ENCODE peak calls at places on chromosomes 7 and 10, in ten cellular contexts. One of them, this sample, is unnamed.

GRCh38 chr10:87594181-87594580 is 65.5 kb upstream of the PAPSS2 start:
- DNase-seq in kidney: no peak
- DNase-seq in A673: no peak
- DNase-seq in body of pancreas: no peak
- DNase-seq in PC-3: peak; percentile 37
- DNase-seq in MCF 10A: no peak
- DNase-seq in CD8-positive, alpha-beta T cell: no peak
- DNase-seq in endothelial cell: no peak
- DNase-seq in AG09309: no peak
- DNase-seq in OCI-LY7: no peak
- DNase-seq in this sample: no peak

GRCh38 chr10:80530251-80530650 is 7.5 kb upstream of the SH2D4B start:
- DNase-seq in OCI-LY7: peak; percentile 15
- DNase-seq in body of pancreas: no peak
- DNase-seq in MCF 10A: peak; percentile 72
- DNase-seq in AG09309: no peak
- DNase-seq in kidney: no peak
- DNase-seq in endothelial cell: no peak
- DNase-seq in PC-3: no peak
- DNase-seq in A673: peak; percentile 32
- DNase-seq in CD8-positive, alpha-beta T cell: peak; percentile 61
- DNase-seq in this sample: peak; percentile 49

GRCh38 chr7:27842094-27842493 is 102.1 kb downstream of the TAX1BP1 start:
- DNase-seq in A673: peak; percentile 50
- DNase-seq in PC-3: no peak
- DNase-seq in endothelial cell: no peak
- DNase-seq in kidney: no peak
- DNase-seq in OCI-LY7: no peak
- DNase-seq in MCF 10A: no peak
- DNase-seq in body of pancreas: no peak
- DNase-seq in AG09309: no peak
- DNase-seq in CD8-positive, alpha-beta T cell: no peak
- DNase-seq in this sample: no peak

GRCh38 chr10:133442967-133443924 is 10.5 kb upstream of the SCART1 start:
- DNase-seq in endothelial cell: no peak
- DNase-seq in kidney: no peak
- DNase-seq in CD8-positive, alpha-beta T cell: no peak
- DNase-seq in body of pancreas: no peak
- DNase-seq in A673: no peak
- DNase-seq in AG09309: no peak
- DNase-seq in OCI-LY7: no peak
- DNase-seq in MCF 10A: no peak
- DNase-seq in PC-3: no peak
- DNase-seq in this sample: no peak

GRCh38 chr7:91314591-91315323 is 50.5 kb downstream of the FZD1 start:
- DNase-seq in PC-3: peak; percentile 71
- DNase-seq in body of pancreas: no peak
- DNase-seq in endothelial cell: no peak
- DNase-seq in AG09309: no peak
- DNase-seq in CD8-positive, alpha-beta T cell: no peak
- DNase-seq in OCI-LY7: no peak
- DNase-seq in MCF 10A: no peak
- DNase-seq in kidney: no peak
- DNase-seq in A673: no peak
- DNase-seq in this sample: no peak

GRCh38 chr10:86706977-86707376 is 38.7 kb downstream of the LDB3 start:
- DNase-seq in OCI-LY7: no peak
- DNase-seq in body of pancreas: no peak
- DNase-seq in MCF 10A: no peak
- DNase-seq in PC-3: no peak
- DNase-seq in endothelial cell: no peak
- DNase-seq in CD8-positive, alpha-beta T cell: no peak
- DNase-seq in A673: no peak
- DNase-seq in AG09309: no peak
- DNase-seq in kidney: no peak
- DNase-seq in this sample: no peak

GRCh38 chr7:4066206-4066605 is 615.9 kb upstream of the FOXK1 start:
- DNase-seq in AG09309: no peak
- DNase-seq in MCF 10A: no peak
- DNase-seq in body of pancreas: no peak
- DNase-seq in PC-3: no peak
- DNase-seq in CD8-positive, alpha-beta T cell: no peak
- DNase-seq in OCI-LY7: no peak
- DNase-seq in endothelial cell: no peak
- DNase-seq in kidney: no peak
- DNase-seq in A673: no peak
- DNase-seq in this sample: no peak

GRCh38 chr7:521221-522070 is 1.8 kb upstream of the PDGFA start:
- DNase-seq in OCI-LY7: no peak
- DNase-seq in endothelial cell: peak; percentile 36
- DNase-seq in body of pancreas: peak; percentile 73
- DNase-seq in CD8-positive, alpha-beta T cell: no peak
- DNase-seq in MCF 10A: no peak
- DNase-seq in PC-3: peak; percentile 50
- DNase-seq in kidney: peak; percentile 89
- DNase-seq in A673: peak; percentile 55
- DNase-seq in AG09309: no peak
- DNase-seq in this sample: peak; percentile 54

GRCh38 chr10:1659221-1659791 is 78.0 kb downstream of the ADARB2 start:
- DNase-seq in endothelial cell: no peak
- DNase-seq in A673: no peak
- DNase-seq in kidney: no peak
- DNase-seq in body of pancreas: no peak
- DNase-seq in PC-3: no peak
- DNase-seq in CD8-positive, alpha-beta T cell: no peak
- DNase-seq in MCF 10A: no peak
- DNase-seq in AG09309: no peak
- DNase-seq in OCI-LY7: no peak
- DNase-seq in this sample: no peak

GRCh38 chr10:12981570-12981969 is 19.9 kb downstream of the CCDC3 start:
- DNase-seq in PC-3: peak; percentile 78
- DNase-seq in CD8-positive, alpha-beta T cell: no peak
- DNase-seq in AG09309: no peak
- DNase-seq in OCI-LY7: no peak
- DNase-seq in MCF 10A: peak; percentile 26
- DNase-seq in body of pancreas: no peak
- DNase-seq in endothelial cell: no peak
- DNase-seq in A673: no peak
- DNase-seq in kidney: no peak
- DNase-seq in this sample: no peak

GRCh38 chr7:150380463-150380862 is 1.3 kb downstream of the ZNF775 start:
- DNase-seq in MCF 10A: no peak
- DNase-seq in A673: no peak
- DNase-seq in body of pancreas: no peak
- DNase-seq in kidney: no peak
- DNase-seq in AG09309: no peak
- DNase-seq in OCI-LY7: no peak
- DNase-seq in endothelial cell: no peak
- DNase-seq in PC-3: no peak
- DNase-seq in CD8-positive, alpha-beta T cell: no peak
- DNase-seq in this sample: no peak
- TF ChIP-seq CTCF in MCF 10A: no peak
- TF ChIP-seq CTCF in A673: no peak
- TF ChIP-seq CTCF in body of pancreas: no peak
- TF ChIP-seq CTCF in kidney: no peak
- TF ChIP-seq CTCF in AG09309: no peak
- TF ChIP-seq CTCF in OCI-LY7: no peak
- TF ChIP-seq CTCF in endothelial cell: no peak
- TF ChIP-seq CTCF in PC-3: no peak
- TF ChIP-seq CTCF in CD8-positive, alpha-beta T cell: no peak
- TF ChIP-seq CTCF in this sample: no peak

GRCh38 chr10:127524869-127525268 is 24.2 kb upstream of the NPS start:
- DNase-seq in kidney: no peak
- DNase-seq in OCI-LY7: no peak
- DNase-seq in AG09309: no peak
- DNase-seq in MCF 10A: peak; percentile 53
- DNase-seq in endothelial cell: no peak
- DNase-seq in CD8-positive, alpha-beta T cell: no peak
- DNase-seq in A673: peak; percentile 96
- DNase-seq in PC-3: peak; percentile 48
- DNase-seq in body of pancreas: no peak
- DNase-seq in this sample: no peak

GRCh38 chr10:127527320-127527719 is 21.8 kb upstream of the NPS start:
- DNase-seq in AG09309: no peak
- DNase-seq in OCI-LY7: no peak
- DNase-seq in endothelial cell: no peak
- DNase-seq in A673: peak; percentile 72
- DNase-seq in CD8-positive, alpha-beta T cell: no peak
- DNase-seq in PC-3: no peak
- DNase-seq in body of pancreas: no peak
- DNase-seq in MCF 10A: no peak
- DNase-seq in kidney: no peak
- DNase-seq in this sample: no peak

GRCh38 chr10:127522298-127522697 is 26.8 kb upstream of the NPS start:
- DNase-seq in A673: no peak
- DNase-seq in MCF 10A: no peak
- DNase-seq in OCI-LY7: no peak
- DNase-seq in AG09309: no peak
- DNase-seq in kidney: no peak
- DNase-seq in endothelial cell: no peak
- DNase-seq in PC-3: no peak
- DNase-seq in CD8-positive, alpha-beta T cell: no peak
- DNase-seq in body of pancreas: no peak
- DNase-seq in this sample: no peak

GRCh38 chr10:127525686-127526085 is 23.4 kb upstream of the NPS start:
- DNase-seq in A673: peak; percentile 51
- DNase-seq in endothelial cell: no peak
- DNase-seq in AG09309: no peak
- DNase-seq in kidney: no peak
- DNase-seq in CD8-positive, alpha-beta T cell: no peak
- DNase-seq in MCF 10A: no peak
- DNase-seq in body of pancreas: no peak
- DNase-seq in PC-3: no peak
- DNase-seq in OCI-LY7: no peak
- DNase-seq in this sample: no peak

DNA sequence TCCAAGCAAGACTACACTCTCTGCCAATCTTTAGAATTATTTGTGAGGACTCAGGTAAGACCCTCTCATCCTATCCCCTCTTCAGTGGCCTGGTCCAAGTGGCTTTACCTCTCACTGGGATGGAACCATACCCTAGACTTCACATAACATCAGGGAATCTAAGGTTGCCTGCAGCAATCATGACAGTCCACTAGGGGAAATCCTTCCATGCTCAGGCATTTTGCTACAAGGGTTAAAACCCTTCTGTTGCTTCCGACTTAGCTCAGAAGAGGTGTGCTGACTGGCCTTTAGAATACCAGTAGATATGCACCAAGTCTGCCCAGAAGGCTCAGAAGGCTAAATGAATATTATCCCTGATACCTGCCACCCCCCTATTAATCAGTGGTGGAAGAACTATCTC is 24.9 kb upstream of the NPS start:
- DNase-seq in endothelial cell: no peak
- DNase-seq in kidney: no peak
- DNase-seq in AG09309: no peak
- DNase-seq in OCI-LY7: no peak
- DNase-seq in PC-3: no peak
- DNase-seq in MCF 10A: no peak
- DNase-seq in A673: peak; percentile 65
- DNase-seq in CD8-positive, alpha-beta T cell: no peak
- DNase-seq in body of pancreas: no peak
- DNase-seq in this sample: no peak
- TF ChIP-seq CTCF in endothelial cell: peak; percentile 55
- TF ChIP-seq CTCF in kidney: no peak
- TF ChIP-seq CTCF in AG09309: no peak
- TF ChIP-seq CTCF in OCI-LY7: no peak
- TF ChIP-seq CTCF in PC-3: peak; percentile 25
- TF ChIP-seq CTCF in MCF 10A: no peak
- TF ChIP-seq CTCF in A673: peak; percentile 59
- TF ChIP-seq CTCF in CD8-positive, alpha-beta T cell: no peak
- TF ChIP-seq CTCF in body of pancreas: no peak
- TF ChIP-seq CTCF in this sample: no peak

DNA sequence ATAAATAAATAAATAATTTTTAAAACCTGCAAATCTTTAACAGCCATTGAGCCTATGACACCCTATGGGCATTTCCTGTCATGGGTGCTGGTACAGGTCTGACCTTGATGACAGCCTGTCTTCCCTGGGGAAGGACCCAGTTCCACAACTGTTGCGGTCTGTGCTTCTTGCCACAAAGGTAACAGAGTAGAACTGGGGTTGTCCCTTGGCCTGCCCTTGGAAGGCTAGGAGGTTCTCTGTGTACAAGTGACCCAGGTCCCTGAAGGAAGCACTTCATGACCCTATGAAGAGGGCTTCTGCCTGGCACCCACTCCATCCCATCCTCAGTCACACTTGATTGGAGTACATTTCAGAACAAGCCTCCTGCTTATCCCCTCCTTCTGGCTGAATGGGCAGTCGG is 66.9 kb downstream of the OGDH start:
- DNase-seq in A673: no peak
- DNase-seq in OCI-LY7: no peak
- DNase-seq in endothelial cell: no peak
- DNase-seq in body of pancreas: no peak
- DNase-seq in CD8-positive, alpha-beta T cell: no peak
- DNase-seq in AG09309: no peak
- DNase-seq in MCF 10A: no peak
- DNase-seq in PC-3: no peak
- DNase-seq in kidney: no peak
- DNase-seq in this sample: no peak
- TF ChIP-seq CTCF in A673: no peak
- TF ChIP-seq CTCF in OCI-LY7: no peak
- TF ChIP-seq CTCF in endothelial cell: no peak
- TF ChIP-seq CTCF in body of pancreas: no peak
- TF ChIP-seq CTCF in CD8-positive, alpha-beta T cell: no peak
- TF ChIP-seq CTCF in AG09309: no peak
- TF ChIP-seq CTCF in MCF 10A: no peak
- TF ChIP-seq CTCF in PC-3: no peak
- TF ChIP-seq CTCF in kidney: no peak
- TF ChIP-seq CTCF in this sample: no peak

GRCh38 chr10:81914736-81915510 is 39.9 kb downstream of the NRG3 start:
- DNase-seq in CD8-positive, alpha-beta T cell: no peak
- DNase-seq in A673: no peak
- DNase-seq in OCI-LY7: no peak
- DNase-seq in kidney: no peak
- DNase-seq in endothelial cell: no peak
- DNase-seq in MCF 10A: no peak
- DNase-seq in AG09309: no peak
- DNase-seq in body of pancreas: no peak
- DNase-seq in PC-3: no peak
- DNase-seq in this sample: no peak

GRCh38 chr10:81915517-81915916 is 40.5 kb downstream of the NRG3 start:
- DNase-seq in kidney: no peak
- DNase-seq in MCF 10A: no peak
- DNase-seq in OCI-LY7: no peak
- DNase-seq in body of pancreas: no peak
- DNase-seq in AG09309: no peak
- DNase-seq in PC-3: no peak
- DNase-seq in A673: no peak
- DNase-seq in CD8-positive, alpha-beta T cell: no peak
- DNase-seq in endothelial cell: no peak
- DNase-seq in this sample: no peak

GRCh38 chr10:81918766-81919165 is 43.8 kb downstream of the NRG3 start:
- DNase-seq in OCI-LY7: no peak
- DNase-seq in PC-3: no peak
- DNase-seq in body of pancreas: no peak
- DNase-seq in AG09309: no peak
- DNase-seq in MCF 10A: no peak
- DNase-seq in A673: no peak
- DNase-seq in CD8-positive, alpha-beta T cell: no peak
- DNase-seq in kidney: no peak
- DNase-seq in endothelial cell: no peak
- DNase-seq in this sample: no peak

GRCh38 chr10:81917666-81918065 is 42.7 kb downstream of the NRG3 start:
- DNase-seq in AG09309: no peak
- DNase-seq in endothelial cell: no peak
- DNase-seq in CD8-positive, alpha-beta T cell: no peak
- DNase-seq in PC-3: no peak
- DNase-seq in body of pancreas: no peak
- DNase-seq in OCI-LY7: no peak
- DNase-seq in MCF 10A: no peak
- DNase-seq in A673: no peak
- DNase-seq in kidney: no peak
- DNase-seq in this sample: no peak

GRCh38 chr10:81920213-81920829 is 45.3 kb downstream of the NRG3 start:
- DNase-seq in body of pancreas: no peak
- DNase-seq in OCI-LY7: peak; percentile 16
- DNase-seq in CD8-positive, alpha-beta T cell: no peak
- DNase-seq in kidney: no peak
- DNase-seq in AG09309: no peak
- DNase-seq in PC-3: no peak
- DNase-seq in A673: no peak
- DNase-seq in endothelial cell: peak; percentile 55
- DNase-seq in MCF 10A: peak; percentile 30
- DNase-seq in this sample: no peak
- TF ChIP-seq CTCF in body of pancreas: peak; percentile 24
- TF ChIP-seq CTCF in OCI-LY7: peak; percentile 88
- TF ChIP-seq CTCF in CD8-positive, alpha-beta T cell: no peak
- TF ChIP-seq CTCF in kidney: no peak
- TF ChIP-seq CTCF in AG09309: no peak
- TF ChIP-seq CTCF in PC-3: peak; percentile 40
- TF ChIP-seq CTCF in A673: peak; percentile 51
- TF ChIP-seq CTCF in endothelial cell: peak; percentile 80
- TF ChIP-seq CTCF in MCF 10A: peak; percentile 41
- TF ChIP-seq CTCF in this sample: no peak